ENCODE peak calls at places on chromosomes 11 and 22, in eight cellular contexts. M, U, Z, W, H, B, E and Y are unnamed samples.

GRCh38 chr11:61332266-61332822 is 561 bp downstream of the DDB1 start:
- DNase-seq in W (no peak), B (peak; percentile 9), E (no peak), U (no peak), M (no peak), Z (no peak), H (peak; percentile 41), Y (peak; percentile 21)

GRCh38 chr11:124867700-124868099 is 2.5 kb downstream of the ROBO3 start:
- DNase-seq in Z (no peak), H (peak; percentile 16), B (peak; percentile 16), W (no peak), E (peak; percentile 29), U (peak; percentile 39), M (peak; percentile 54), Y (peak; percentile 33)

GRCh38 chr11:113615098-113615497 is 91.0 kb downstream of the TMPRSS5 start:
- DNase-seq in M (peak; percentile 24), U (no peak), Z (no peak), B (no peak), E (no peak), H (no peak), W (no peak), Y (no peak)

GRCh38 chr11:34432822-34433221 is 5.9 kb upstream of the CAT start:
- DNase-seq in E (no peak), H (no peak), M (no peak), W (no peak), U (no peak), Z (no peak), B (no peak), Y (no peak)

GRCh38 chr11:7969756-7970646 is 4.8 kb upstream of the NLRP10 start:
- DNase-seq in E (no peak), Z (no peak), W (no peak), H (peak; percentile 73), U (no peak), B (peak; percentile 45), M (no peak), Y (no peak)

GRCh38 chr11:33655842-33656600 is 44.6 kb downstream of the C11orf91 start:
- DNase-seq in W (no peak), H (no peak), Z (no peak), U (no peak), B (no peak), E (peak; percentile 83), M (no peak), Y (no peak)

GRCh38 chr22:23267225-23268043 is 87.1 kb downstream of the BCR start:
- DNase-seq in W (no peak), H (no peak), E (no peak), U (no peak), B (no peak), Z (no peak), M (no peak), Y (no peak)

GRCh38 chr11:91981995-91982394 is 242.6 kb upstream of the FAT3 start:
- DNase-seq in B (peak; percentile 96), M (no peak), H (peak; percentile 98), W (peak; percentile 15), Z (no peak), E (peak; percentile 72), U (peak; percentile 20), Y (peak; percentile 99)

GRCh38 chr11:35107866-35108265 is 31.1 kb upstream of the CD44 start:
- DNase-seq in Z (no peak), U (no peak), H (no peak), M (no peak), E (no peak), B (no peak), W (no peak), Y (no peak)

GRCh38 chr11:101321222-101321621 is 191.6 kb upstream of the PGR start:
- DNase-seq in W (no peak), E (peak; percentile 55), Z (no peak), M (no peak), H (no peak), B (no peak), U (no peak), Y (no peak)

GRCh38 chr11:33790088-33790487 is 15.8 kb upstream of the FBXO3 start:
- DNase-seq in M (no peak), U (no peak), W (no peak), E (no peak), H (no peak), Z (no peak), B (no peak), Y (no peak)

GRCh38 chr22:36125434-36125833 is 35.1 kb downstream of the APOL3 start:
- DNase-seq in M (no peak), E (no peak), U (no peak), Z (no peak), B (no peak), H (no peak), W (no peak), Y (no peak)

GRCh38 chr11:46560300-46561025 is 33.4 kb downstream of the AMBRA1 start:
- DNase-seq in M (no peak), E (no peak), B (no peak), U (no peak), H (peak; percentile 31), W (no peak), Z (no peak), Y (peak; percentile 50)

GRCh38 chr11:34154059-34154875 is 48.8 kb downstream of the NAT10 start:
- DNase-seq in Z (no peak), E (no peak), W (no peak), H (no peak), U (no peak), B (no peak), M (no peak), Y (no peak)

GRCh38 chr22:38706101-38706884 is 549 bp downstream of the GTPBP1 start:
- DNase-seq in B (peak; percentile 17), E (no peak), U (peak; percentile 76), M (peak; percentile 54), Z (no peak), H (peak; percentile 34), W (peak; percentile 53), Y (peak; percentile 29)

GRCh38 chr22:18057568-18058209 is 20.1 kb upstream of the PEX26 start:
- DNase-seq in B (peak; percentile 94), Z (no peak), H (peak; percentile 97), M (no peak), U (no peak), W (peak; percentile 71), E (peak; percentile 98), Y (peak; percentile 100)

GRCh38 chr11:3340025-3340424 is 38.9 kb downstream of the ZNF195 start:
- DNase-seq in B (peak; percentile 85), H (peak; percentile 83), W (no peak), U (no peak), E (peak; percentile 71), M (no peak), Z (no peak), Y (peak; percentile 77)

DNA sequence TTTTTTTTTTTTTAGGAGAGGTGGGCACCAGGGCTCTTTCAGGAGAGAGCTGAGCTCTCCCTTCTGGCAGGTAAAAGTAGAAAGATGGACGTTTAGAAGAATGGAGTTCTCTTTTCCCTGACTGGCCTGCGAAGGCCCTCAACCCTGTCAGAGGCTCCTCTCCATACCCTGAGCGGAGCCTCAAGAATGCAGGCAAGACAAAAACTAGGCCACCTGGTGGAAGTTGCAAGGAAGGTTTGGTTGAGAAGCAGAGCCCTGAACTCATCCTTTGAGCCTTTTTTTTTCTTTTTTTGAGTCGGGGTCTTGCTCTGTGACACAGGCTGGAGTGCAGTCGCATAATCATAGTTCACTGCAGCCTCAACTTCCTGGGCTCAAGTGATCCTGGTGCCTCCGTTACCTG is 1.4 kb downstream of the OTOG start:
- DNase-seq in H (no peak), W (no peak), M (no peak), U (no peak), B (no peak), E (no peak), Z (no peak), Y (no peak)
- TF ChIP-seq CTCF in H (no peak), W (no peak), M (no peak), U (no peak), B (peak; percentile 21), E (no peak), Z (no peak), Y (no peak)

DNA sequence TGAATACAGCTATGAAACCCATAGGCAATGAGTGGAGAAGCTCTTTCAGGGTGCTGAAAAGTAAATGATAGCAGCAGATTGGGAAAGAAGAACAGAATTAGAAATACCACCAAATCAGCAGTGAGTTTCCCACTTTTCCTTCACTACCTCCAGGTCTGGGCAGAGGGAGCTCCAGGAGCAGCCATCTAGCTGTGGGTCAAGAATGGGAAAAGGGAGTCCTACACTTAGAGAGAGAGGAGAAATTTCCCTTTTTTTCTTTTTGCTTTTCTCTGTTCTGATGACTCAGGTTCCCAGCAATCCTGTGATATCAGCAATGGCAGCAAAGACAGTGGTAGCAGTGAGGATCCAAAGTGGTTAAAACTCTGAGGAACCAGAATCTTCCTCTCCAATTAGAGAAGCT is 263.9 kb downstream of the NXPE2 start:
- DNase-seq in W (no peak), M (no peak), E (no peak), Z (no peak), U (no peak), B (no peak), H (no peak), Y (no peak)
- TF ChIP-seq CTCF in W (no peak), M (no peak), E (no peak), Z (no peak), U (no peak), B (no peak), H (no peak), Y (no peak)

DNA sequence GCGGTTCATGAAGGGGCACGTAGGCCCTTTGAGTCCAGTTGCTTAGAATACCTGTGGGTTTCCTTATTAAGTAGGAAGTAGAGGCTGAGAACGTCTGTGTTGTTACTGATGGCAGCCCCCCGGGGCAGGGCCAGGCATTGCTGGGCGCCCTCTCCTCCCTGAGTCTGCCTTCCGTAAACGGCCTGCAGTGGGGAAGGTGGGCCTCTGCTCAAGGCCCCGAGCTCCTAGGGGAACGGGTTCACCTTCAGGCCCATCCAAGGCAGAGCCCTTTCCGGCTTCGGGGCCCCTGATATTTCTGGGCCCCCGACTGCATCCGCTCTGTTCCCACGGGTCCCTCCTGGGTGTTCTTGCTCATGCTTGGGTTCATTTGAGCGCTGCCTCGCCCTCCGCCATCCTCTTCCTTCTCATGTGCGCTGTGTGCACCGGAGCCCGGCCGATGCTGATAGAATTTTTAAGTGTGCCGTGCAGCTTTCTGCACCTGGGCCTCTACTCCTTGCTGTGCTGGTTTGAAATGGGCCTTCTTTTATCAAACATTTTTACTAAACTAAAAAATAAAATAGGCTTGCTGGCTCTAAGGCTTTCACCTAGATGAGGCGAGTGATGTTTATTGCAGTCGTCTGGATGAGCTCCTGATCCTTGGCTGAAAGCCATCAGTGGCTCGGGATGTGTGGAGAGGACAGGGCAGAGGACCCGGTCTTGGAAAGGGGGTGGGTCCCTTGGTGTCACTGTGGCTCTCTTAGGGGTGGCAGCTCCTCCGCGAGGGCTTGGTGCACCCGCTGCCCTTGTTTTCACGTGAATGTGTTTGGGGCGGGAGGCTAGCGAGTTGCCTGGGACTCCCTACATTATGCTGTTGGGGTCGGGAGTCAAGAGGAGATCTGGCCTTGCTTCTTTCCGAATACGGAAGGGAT is 12.3 kb downstream of the TBC1D22A start:
- DNase-seq in U (peak; percentile 46), M (no peak), B (no peak), W (no peak), H (no peak), E (no peak), Z (no peak), Y (no peak)
- TF ChIP-seq CTCF in U (no peak), M (no peak), B (no peak), W (no peak), H (no peak), E (no peak), Z (no peak), Y (no peak)

DNA sequence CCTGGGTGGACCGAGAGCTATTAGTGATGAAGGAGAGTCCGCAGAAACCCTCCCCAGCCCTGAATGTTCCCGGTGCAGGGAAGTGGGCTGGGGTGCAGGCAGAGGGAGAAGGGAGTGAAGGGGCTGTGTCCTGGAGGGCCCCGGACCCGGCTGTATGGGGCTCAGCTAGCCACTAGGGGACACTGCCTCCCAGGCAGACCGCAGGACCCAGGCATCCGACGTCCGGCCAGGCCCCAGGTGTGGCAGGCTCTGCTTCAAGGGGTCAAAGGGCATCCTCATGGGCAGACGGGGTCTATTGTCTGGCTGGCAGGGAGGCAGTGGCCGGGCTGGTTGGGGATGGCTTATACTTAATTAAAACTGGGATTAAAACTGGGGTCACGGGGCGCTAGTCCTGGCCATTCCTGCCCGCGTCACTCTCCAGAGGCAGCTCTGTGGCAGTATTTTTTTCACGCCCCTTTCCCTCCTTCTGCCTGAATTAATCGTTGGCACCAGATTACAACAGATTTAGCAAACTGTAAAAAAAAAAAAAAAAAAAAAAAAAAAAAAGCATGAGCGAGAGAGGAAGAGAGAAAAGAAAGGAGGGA is 5.0 kb downstream of the FLRT1 start:
- DNase-seq in B (no peak), M (no peak), U (no peak), E (no peak), Z (no peak), H (no peak), W (no peak), Y (no peak)
- TF ChIP-seq CTCF in B (peak; percentile 68), M (no peak), U (no peak), E (peak; percentile 48), Z (no peak), H (peak; percentile 36), W (peak; percentile 25), Y (peak; percentile 24)